ENCODE peak calls at places on chromosomes 6 and 20, in seven cellular contexts. One of them, this sample, is unnamed.

GRCh38 chr20:57153238-57153905 is 113.1 kb downstream of the BMP7 start:
- DNase-seq in psoas muscle: no peak
- DNase-seq in fibroblast of lung: no peak
- DNase-seq in heart left ventricle: no peak
- DNase-seq in stimulated activated naive CD8-positive, alpha-beta T cell treated with anti-CD3 and anti-CD28 coated beads, Interleukin-15, Interleukin-2, amounts not matched to agents 100 U/mL and 50 U/mL, for 24 hours: no peak
- DNase-seq in H9: no peak
- DNase-seq in PC-9: no peak
- DNase-seq in this sample: no peak

GRCh38 chr6:102961902-102962301 is 1568.4 kb downstream of the GRIK2 start:
- DNase-seq in H9: no peak
- DNase-seq in stimulated activated naive CD8-positive, alpha-beta T cell treated with anti-CD3 and anti-CD28 coated beads, Interleukin-15, Interleukin-2, amounts not matched to agents 100 U/mL and 50 U/mL, for 24 hours: no peak
- DNase-seq in heart left ventricle: no peak
- DNase-seq in PC-9: no peak
- DNase-seq in fibroblast of lung: no peak
- DNase-seq in psoas muscle: no peak
- DNase-seq in this sample: no peak

GRCh38 chr6:27286141-27286540 is 25.9 kb downstream of the POM121L2 start:
- DNase-seq in heart left ventricle: no peak
- DNase-seq in fibroblast of lung: no peak
- DNase-seq in PC-9: no peak
- DNase-seq in psoas muscle: no peak
- DNase-seq in H9: no peak
- DNase-seq in stimulated activated naive CD8-positive, alpha-beta T cell treated with anti-CD3 and anti-CD28 coated beads, Interleukin-15, Interleukin-2, amounts not matched to agents 100 U/mL and 50 U/mL, for 24 hours: no peak
- DNase-seq in this sample: no peak

GRCh38 chr20:23132930-23133559 is 46.9 kb upstream of the CD93 start:
- DNase-seq in heart left ventricle: peak; percentile 75
- DNase-seq in stimulated activated naive CD8-positive, alpha-beta T cell treated with anti-CD3 and anti-CD28 coated beads, Interleukin-15, Interleukin-2, amounts not matched to agents 100 U/mL and 50 U/mL, for 24 hours: no peak
- DNase-seq in H9: no peak
- DNase-seq in PC-9: no peak
- DNase-seq in psoas muscle: no peak
- DNase-seq in fibroblast of lung: no peak
- DNase-seq in this sample: no peak

GRCh38 chr20:19448632-19449031 is 236.2 kb downstream of the SLC24A3 start:
- DNase-seq in stimulated activated naive CD8-positive, alpha-beta T cell treated with anti-CD3 and anti-CD28 coated beads, Interleukin-15, Interleukin-2, amounts not matched to agents 100 U/mL and 50 U/mL, for 24 hours: no peak
- DNase-seq in psoas muscle: no peak
- DNase-seq in heart left ventricle: no peak
- DNase-seq in fibroblast of lung: no peak
- DNase-seq in H9: no peak
- DNase-seq in PC-9: no peak
- DNase-seq in this sample: no peak

GRCh38 chr20:40993794-40994540 is 34.7 kb upstream of the TOP1 start:
- DNase-seq in H9: no peak
- DNase-seq in heart left ventricle: no peak
- DNase-seq in stimulated activated naive CD8-positive, alpha-beta T cell treated with anti-CD3 and anti-CD28 coated beads, Interleukin-15, Interleukin-2, amounts not matched to agents 100 U/mL and 50 U/mL, for 24 hours: no peak
- DNase-seq in fibroblast of lung: no peak
- DNase-seq in PC-9: no peak
- DNase-seq in psoas muscle: no peak
- DNase-seq in this sample: no peak

GRCh38 chr6:139109558-139109957 is 25.3 kb upstream of the HECA start:
- DNase-seq in stimulated activated naive CD8-positive, alpha-beta T cell treated with anti-CD3 and anti-CD28 coated beads, Interleukin-15, Interleukin-2, amounts not matched to agents 100 U/mL and 50 U/mL, for 24 hours: peak; percentile 48
- DNase-seq in PC-9: peak; percentile 21
- DNase-seq in heart left ventricle: no peak
- DNase-seq in psoas muscle: no peak
- DNase-seq in H9: peak; percentile 70
- DNase-seq in fibroblast of lung: peak; percentile 35
- DNase-seq in this sample: no peak

GRCh38 chr6:135012349-135012748 is 42.3 kb downstream of the HBS1L start:
- DNase-seq in PC-9: no peak
- DNase-seq in psoas muscle: no peak
- DNase-seq in fibroblast of lung: no peak
- DNase-seq in H9: no peak
- DNase-seq in stimulated activated naive CD8-positive, alpha-beta T cell treated with anti-CD3 and anti-CD28 coated beads, Interleukin-15, Interleukin-2, amounts not matched to agents 100 U/mL and 50 U/mL, for 24 hours: no peak
- DNase-seq in heart left ventricle: no peak
- DNase-seq in this sample: no peak

GRCh38 chr20:37773260-37773825 is 79.5 kb downstream of the CTNNBL1 start:
- DNase-seq in PC-9: no peak
- DNase-seq in psoas muscle: no peak
- DNase-seq in stimulated activated naive CD8-positive, alpha-beta T cell treated with anti-CD3 and anti-CD28 coated beads, Interleukin-15, Interleukin-2, amounts not matched to agents 100 U/mL and 50 U/mL, for 24 hours: no peak
- DNase-seq in fibroblast of lung: no peak
- DNase-seq in H9: no peak
- DNase-seq in heart left ventricle: no peak
- DNase-seq in this sample: no peak

GRCh38 chr20:21048841-21049273 is 57.3 kb downstream of the LINC00237 start:
- DNase-seq in PC-9: no peak
- DNase-seq in H9: peak; percentile 79
- DNase-seq in heart left ventricle: no peak
- DNase-seq in stimulated activated naive CD8-positive, alpha-beta T cell treated with anti-CD3 and anti-CD28 coated beads, Interleukin-15, Interleukin-2, amounts not matched to agents 100 U/mL and 50 U/mL, for 24 hours: peak; percentile 73
- DNase-seq in fibroblast of lung: no peak
- DNase-seq in psoas muscle: peak; percentile 17
- DNase-seq in this sample: peak; percentile 54

GRCh38 chr6:8674088-8674487 is 238.7 kb upstream of the SLC35B3 start:
- DNase-seq in psoas muscle: no peak
- DNase-seq in fibroblast of lung: no peak
- DNase-seq in PC-9: no peak
- DNase-seq in stimulated activated naive CD8-positive, alpha-beta T cell treated with anti-CD3 and anti-CD28 coated beads, Interleukin-15, Interleukin-2, amounts not matched to agents 100 U/mL and 50 U/mL, for 24 hours: no peak
- DNase-seq in H9: no peak
- DNase-seq in heart left ventricle: no peak
- DNase-seq in this sample: no peak

GRCh38 chr20:48186447-48186846 is 401.2 kb upstream of the SULF2 start:
- DNase-seq in PC-9: peak; percentile 45
- DNase-seq in stimulated activated naive CD8-positive, alpha-beta T cell treated with anti-CD3 and anti-CD28 coated beads, Interleukin-15, Interleukin-2, amounts not matched to agents 100 U/mL and 50 U/mL, for 24 hours: no peak
- DNase-seq in heart left ventricle: no peak
- DNase-seq in fibroblast of lung: no peak
- DNase-seq in psoas muscle: no peak
- DNase-seq in H9: no peak
- DNase-seq in this sample: no peak

GRCh38 chr6:117919775-117920492 is 12.9 kb downstream of the SLC35F1 start:
- DNase-seq in H9: peak; percentile 76
- DNase-seq in heart left ventricle: peak; percentile 10
- DNase-seq in psoas muscle: peak; percentile 13
- DNase-seq in fibroblast of lung: no peak
- DNase-seq in stimulated activated naive CD8-positive, alpha-beta T cell treated with anti-CD3 and anti-CD28 coated beads, Interleukin-15, Interleukin-2, amounts not matched to agents 100 U/mL and 50 U/mL, for 24 hours: no peak
- DNase-seq in PC-9: no peak
- DNase-seq in this sample: no peak

GRCh38 chr6:137102050-137102848 is 57.5 kb upstream of the IL20RA start:
- DNase-seq in H9: no peak
- DNase-seq in psoas muscle: no peak
- DNase-seq in fibroblast of lung: no peak
- DNase-seq in stimulated activated naive CD8-positive, alpha-beta T cell treated with anti-CD3 and anti-CD28 coated beads, Interleukin-15, Interleukin-2, amounts not matched to agents 100 U/mL and 50 U/mL, for 24 hours: no peak
- DNase-seq in PC-9: no peak
- DNase-seq in heart left ventricle: no peak
- DNase-seq in this sample: no peak

GRCh38 chr20:18326990-18327389 is 38.7 kb downstream of the ZNF133 start:
- DNase-seq in fibroblast of lung: no peak
- DNase-seq in PC-9: no peak
- DNase-seq in stimulated activated naive CD8-positive, alpha-beta T cell treated with anti-CD3 and anti-CD28 coated beads, Interleukin-15, Interleukin-2, amounts not matched to agents 100 U/mL and 50 U/mL, for 24 hours: no peak
- DNase-seq in H9: no peak
- DNase-seq in heart left ventricle: no peak
- DNase-seq in psoas muscle: no peak
- DNase-seq in this sample: no peak

GRCh38 chr6:154386848-154387717 is 30.5 kb upstream of the IPCEF1 start:
- DNase-seq in H9: no peak
- DNase-seq in fibroblast of lung: peak; percentile 93
- DNase-seq in heart left ventricle: no peak
- DNase-seq in psoas muscle: no peak
- DNase-seq in PC-9: peak; percentile 89
- DNase-seq in stimulated activated naive CD8-positive, alpha-beta T cell treated with anti-CD3 and anti-CD28 coated beads, Interleukin-15, Interleukin-2, amounts not matched to agents 100 U/mL and 50 U/mL, for 24 hours: no peak
- DNase-seq in this sample: no peak

GRCh38 chr6:167798453-167798852 is 28.3 kb upstream of the AFDN start:
- DNase-seq in stimulated activated naive CD8-positive, alpha-beta T cell treated with anti-CD3 and anti-CD28 coated beads, Interleukin-15, Interleukin-2, amounts not matched to agents 100 U/mL and 50 U/mL, for 24 hours: no peak
- DNase-seq in H9: no peak
- DNase-seq in fibroblast of lung: no peak
- DNase-seq in PC-9: no peak
- DNase-seq in psoas muscle: no peak
- DNase-seq in heart left ventricle: no peak
- DNase-seq in this sample: peak; percentile 12

GRCh38 chr20:35947489-35947888 is 6.8 kb downstream of the SCAND1 start:
- DNase-seq in heart left ventricle: no peak
- DNase-seq in H9: peak; percentile 79
- DNase-seq in stimulated activated naive CD8-positive, alpha-beta T cell treated with anti-CD3 and anti-CD28 coated beads, Interleukin-15, Interleukin-2, amounts not matched to agents 100 U/mL and 50 U/mL, for 24 hours: peak; percentile 29
- DNase-seq in fibroblast of lung: peak; percentile 10
- DNase-seq in psoas muscle: no peak
- DNase-seq in PC-9: no peak
- DNase-seq in this sample: no peak

GRCh38 chr6:127186889-127187288 is 68.4 kb downstream of the RSPO3 start:
- DNase-seq in fibroblast of lung: no peak
- DNase-seq in psoas muscle: peak; percentile 65
- DNase-seq in heart left ventricle: peak; percentile 47
- DNase-seq in H9: peak; percentile 60
- DNase-seq in stimulated activated naive CD8-positive, alpha-beta T cell treated with anti-CD3 and anti-CD28 coated beads, Interleukin-15, Interleukin-2, amounts not matched to agents 100 U/mL and 50 U/mL, for 24 hours: peak; percentile 78
- DNase-seq in PC-9: no peak
- DNase-seq in this sample: peak; percentile 64

GRCh38 chr6:37210313-37210898 is 40.5 kb downstream of the PIM1 start:
- DNase-seq in heart left ventricle: peak; percentile 64
- DNase-seq in stimulated activated naive CD8-positive, alpha-beta T cell treated with anti-CD3 and anti-CD28 coated beads, Interleukin-15, Interleukin-2, amounts not matched to agents 100 U/mL and 50 U/mL, for 24 hours: peak; percentile 85
- DNase-seq in H9: peak; percentile 74
- DNase-seq in fibroblast of lung: peak; percentile 87
- DNase-seq in PC-9: peak; percentile 69
- DNase-seq in psoas muscle: no peak
- DNase-seq in this sample: peak; percentile 88

GRCh38 chr20:49561256-49561655 is 6.7 kb downstream of the PTGIS start:
- DNase-seq in PC-9: no peak
- DNase-seq in H9: no peak
- DNase-seq in heart left ventricle: no peak
- DNase-seq in fibroblast of lung: no peak
- DNase-seq in psoas muscle: no peak
- DNase-seq in stimulated activated naive CD8-positive, alpha-beta T cell treated with anti-CD3 and anti-CD28 coated beads, Interleukin-15, Interleukin-2, amounts not matched to agents 100 U/mL and 50 U/mL, for 24 hours: peak; percentile 1
- DNase-seq in this sample: no peak

GRCh38 chr20:23283096-23283850 is 67.3 kb upstream of the NXT1 start:
- DNase-seq in fibroblast of lung: no peak
- DNase-seq in stimulated activated naive CD8-positive, alpha-beta T cell treated with anti-CD3 and anti-CD28 coated beads, Interleukin-15, Interleukin-2, amounts not matched to agents 100 U/mL and 50 U/mL, for 24 hours: no peak
- DNase-seq in H9: no peak
- DNase-seq in psoas muscle: no peak
- DNase-seq in heart left ventricle: no peak
- DNase-seq in PC-9: no peak
- DNase-seq in this sample: no peak

GRCh38 chr6:26217714-26218075 is 130.5 kb downstream of the HFE start:
- DNase-seq in stimulated activated naive CD8-positive, alpha-beta T cell treated with anti-CD3 and anti-CD28 coated beads, Interleukin-15, Interleukin-2, amounts not matched to agents 100 U/mL and 50 U/mL, for 24 hours: no peak
- DNase-seq in PC-9: peak; percentile 42
- DNase-seq in fibroblast of lung: peak; percentile 35
- DNase-seq in psoas muscle: no peak
- DNase-seq in heart left ventricle: no peak
- DNase-seq in H9: peak; percentile 61
- DNase-seq in this sample: peak; percentile 56

GRCh38 chr6:128515550-128516513 is 4.6 kb downstream of the PTPRK start:
- DNase-seq in stimulated activated naive CD8-positive, alpha-beta T cell treated with anti-CD3 and anti-CD28 coated beads, Interleukin-15, Interleukin-2, amounts not matched to agents 100 U/mL and 50 U/mL, for 24 hours: no peak
- DNase-seq in H9: no peak
- DNase-seq in heart left ventricle: no peak
- DNase-seq in PC-9: no peak
- DNase-seq in fibroblast of lung: peak; percentile 71
- DNase-seq in psoas muscle: no peak
- DNase-seq in this sample: no peak